ENCODE peak calls at places on chromosomes 6 and 20, in seven cellular contexts. I is transverse colon, G is IMR-90, P is psoas muscle, S is GM13977, N is DMS79, T is NCI-H1105. Z is an unnamed sample.

GRCh38 chr6:106512048-106512957 is 117.0 kb downstream of the RTN4IP1 start:
- DNase-seq in I (peak), G (no peak), P (peak), S (peak), N (no peak), T (peak), Z (no peak)

GRCh38 chr20:20731945-20732296 is 19.5 kb upstream of the RALGAPA2 start:
- DNase-seq in I (no peak), G (no peak), P (no peak), S (no peak), N (no peak), T (no peak), Z (no peak)

GRCh38 chr6:23983691-23984090 is 142.3 kb upstream of the NRSN1 start:
- DNase-seq in I (no peak), G (no peak), P (no peak), S (no peak), N (no peak), T (no peak), Z (no peak)

GRCh38 chr6:118918326-118918725 is 16.6 kb downstream of the MCM9 start:
- DNase-seq in I (no peak), G (peak), P (no peak), S (no peak), N (no peak), T (no peak), Z (no peak)

GRCh38 chr6:142440603-142441293 is 138.9 kb downstream of the ADGRG6 start:
- DNase-seq in I (no peak), G (no peak), P (no peak), S (no peak), N (no peak), T (no peak), Z (no peak)

GRCh38 chr20:63574829-63575720 is 1.0 kb upstream of the HELZ2 start:
- DNase-seq in I (no peak), G (peak), P (no peak), S (no peak), N (no peak), T (no peak), Z (no peak)

GRCh38 chr6:89411269-89412070 is 603 bp downstream of the RRAGD start:
- DNase-seq in I (peak), G (no peak), P (peak), S (peak), N (no peak), T (peak), Z (peak)

GRCh38 chr6:45917439-45917838 is 98.2 kb downstream of the CLIC5 start:
- DNase-seq in I (no peak), G (no peak), P (no peak), S (no peak), N (no peak), T (no peak), Z (no peak)

GRCh38 chr6:140494321-140495085 is 1120.1 kb upstream of the CITED2 start:
- DNase-seq in I (no peak), G (no peak), P (no peak), S (no peak), N (no peak), T (no peak), Z (no peak)

GRCh38 chr6:134984821-134985220 is 34.9 kb upstream of the ALDH8A1 start:
- DNase-seq in I (no peak), G (peak), P (no peak), S (no peak), N (no peak), T (no peak), Z (no peak)

GRCh38 chr6:10411131-10411914 is 3.6 kb downstream of the TFAP2A start:
- DNase-seq in I (no peak), G (no peak), P (no peak), S (no peak), N (no peak), T (peak), Z (no peak)

GRCh38 chr6:170173416-170173990 is 117.4 kb downstream of the DLL1 start:
- DNase-seq in I (no peak), G (no peak), P (peak), S (no peak), N (no peak), T (no peak), Z (no peak)

GRCh38 chr6:108684809-108685329 is 124.2 kb downstream of the FOXO3 start:
- DNase-seq in I (peak), G (peak), P (no peak), S (no peak), N (no peak), T (no peak), Z (no peak)

GRCh38 chr6:138267971-138268895 is 49.9 kb upstream of the PBOV1 start:
- DNase-seq in I (no peak), G (no peak), P (no peak), S (no peak), N (no peak), T (no peak), Z (no peak)

Z was measured in NCI-H526 treated with DMSO at 0.1 percent for 48 hours.